ENCODE peak calls at places on chromosomes 3 and 15, in four cellular contexts. O, P, E and D are unnamed samples.

GRCh38 chr15:96366526-96366877 is 36.0 kb downstream of the NR2F2 start:
- DNase-seq in E (no peak), P (no peak), O (no peak), D (no peak)

GRCh38 chr3:106628407-106628806 is 748.8 kb upstream of the CCDC54 start:
- DNase-seq in E (no peak), O (no peak), P (no peak), D (no peak)

GRCh38 chr15:90697180-90697579 is 20.0 kb upstream of the BLM start:
- DNase-seq in E (no peak), P (no peak), O (no peak), D (no peak)

GRCh38 chr15:89068325-89068784 is 19.9 kb upstream of the ABHD2 start:
- DNase-seq in P (peak; percentile 72), O (no peak), E (peak; percentile 78), D (peak; percentile 40)

GRCh38 chr15:75213768-75214221 is 12.1 kb downstream of the C15orf39 start:
- DNase-seq in E (no peak), O (no peak), P (no peak), D (no peak)

GRCh38 chr3:14441920-14442300 is 39.5 kb downstream of the SLC6A6 start:
- DNase-seq in E (no peak), P (no peak), O (no peak), D (no peak)

GRCh38 chr15:59166156-59166555 is 40.5 kb upstream of the LDHAL6B start:
- DNase-seq in P (no peak), O (no peak), E (no peak), D (no peak)

GRCh38 chr3:101913173-101913572 is 63.9 kb downstream of the NFKBIZ start:
- DNase-seq in O (no peak), P (no peak), E (no peak), D (no peak)

GRCh38 chr3:45092132-45093031 is 53.8 kb downstream of the CDCP1 start:
- DNase-seq in O (no peak), E (no peak), P (no peak), D (no peak)

GRCh38 chr15:45442497-45443135 is 64.3 kb upstream of the GATM start:
- DNase-seq in O (no peak), E (no peak), P (no peak), D (no peak)

GRCh38 chr15:92958105-92958504 is 58.0 kb downstream of the CHD2 start:
- DNase-seq in O (peak; percentile 17), E (no peak), P (peak; percentile 38), D (no peak)

GRCh38 chr3:168414149-168414548 is 318.4 kb upstream of the GOLIM4 start:
- DNase-seq in O (no peak), E (no peak), P (no peak), D (no peak)